ENCODE peak calls at places on chromosome 10, in four cellular contexts. E, H, V and K are unnamed samples.

GRCh38 chr10:28533571-28534304 is 820 bp downstream of the WAC start:
- DNase-seq in E (peak; percentile 77), H (peak; percentile 75), V (peak; percentile 89), K (peak; percentile 90)

GRCh38 chr10:61283066-61283465 is 170.1 kb downstream of the TMEM26 start:
- DNase-seq in E (no peak), H (no peak), V (no peak), K (no peak)

GRCh38 chr10:68870545-68871104 is 30.5 kb upstream of the DDX50 start:
- DNase-seq in E (no peak), H (no peak), V (no peak), K (no peak)

GRCh38 chr10:49243610-49244283 is 55.2 kb upstream of the C10orf71 start:
- DNase-seq in E (no peak), H (no peak), V (no peak), K (no peak)

GRCh38 chr10:30294506-30295280 is 54.4 kb downstream of the MTPAP start:
- DNase-seq in E (no peak), H (no peak), V (no peak), K (no peak)

GRCh38 chr10:92997620-92998019 is 63.0 kb upstream of the CYP26C1 start:
- DNase-seq in E (no peak), H (no peak), V (no peak), K (no peak)

GRCh38 chr10:89214766-89215165 is 7.6 kb upstream of the CH25H start:
- DNase-seq in E (no peak), H (no peak), V (no peak), K (no peak)

GRCh38 chr10:43598447-43598846 is 7.8 kb upstream of the ZNF485 start:
- DNase-seq in E (no peak), H (no peak), V (no peak), K (peak; percentile 79)

GRCh38 chr10:122185643-122186042 is 85.5 kb upstream of the BTBD16 start:
- DNase-seq in E (no peak), H (no peak), V (no peak), K (no peak)

GRCh38 chr10:10294801-10295515 is 722.7 kb upstream of the CELF2 start:
- DNase-seq in E (no peak), H (no peak), V (no peak), K (no peak)

GRCh38 chr10:24930427-24930826 is 22.0 kb downstream of the PRTFDC1 start:
- DNase-seq in E (no peak), H (no peak), V (no peak), K (no peak)

GRCh38 chr10:58998924-58999713 is 177.3 kb upstream of the PHYHIPL start:
- DNase-seq in E (peak; percentile 57), H (no peak), V (peak; percentile 80), K (peak; percentile 76)

GRCh38 chr10:12922117-12922900 is 79.2 kb downstream of the CCDC3 start:
- DNase-seq in E (no peak), H (no peak), V (peak; percentile 13), K (no peak)

GRCh38 chr10:113038183-113038582 is 88.1 kb downstream of the TCF7L2 start:
- DNase-seq in E (no peak), H (no peak), V (no peak), K (peak; percentile 4)

GRCh38 chr10:97574374-97575100 is 2.0 kb downstream of the ANKRD2 start:
- DNase-seq in E (no peak), H (peak; percentile 73), V (peak; percentile 67), K (no peak)

GRCh38 chr10:107409517-107409916 is 245.0 kb upstream of the SORCS1 start:
- DNase-seq in E (no peak), H (no peak), V (no peak), K (no peak)

GRCh38 chr10:7335977-7336376 is 74.9 kb downstream of the SFMBT2 start:
- DNase-seq in E (no peak), H (no peak), V (no peak), K (no peak)

GRCh38 chr10:79179404-79180309 is 110.9 kb downstream of the ZMIZ1 start:
- DNase-seq in E (peak; percentile 46), H (no peak), V (no peak), K (no peak)

GRCh38 chr10:30583778-30584415 is 45.7 kb downstream of the LYZL2 start:
- DNase-seq in E (peak; percentile 54), H (peak; percentile 71), V (peak; percentile 73), K (peak; percentile 86)

GRCh38 chr10:112963835-112964234 is 13.8 kb downstream of the TCF7L2 start:
- DNase-seq in E (no peak), H (no peak), V (no peak), K (peak; percentile 54)

GRCh38 chr10:13268841-13269240 is 31.0 kb downstream of the PHYH start:
- DNase-seq in E (no peak), H (no peak), V (no peak), K (no peak)

GRCh38 chr10:47037654-47038425 is 126.6 kb downstream of the PTPN20 start:
- DNase-seq in E (no peak), H (peak; percentile 10), V (no peak), K (peak; percentile 41)

GRCh38 chr10:88082806-88083596 is 219.6 kb downstream of the PTEN start:
- DNase-seq in E (no peak), H (no peak), V (no peak), K (no peak)

GRCh38 chr10:106991084-106991483 is 173.4 kb downstream of the SORCS1 start:
- DNase-seq in E (no peak), H (no peak), V (no peak), K (no peak)

GRCh38 chr10:59563506-59563905 is 146.1 kb downstream of the SLC16A9 start:
- DNase-seq in E (no peak), H (no peak), V (no peak), K (no peak)

GRCh38 chr10:48417374-48417773 is 110.9 kb downstream of the MAPK8 start:
- DNase-seq in E (no peak), H (no peak), V (no peak), K (no peak)

GRCh38 chr10:100917071-100917470 is 4.3 kb downstream of the SLF2 start:
- DNase-seq in E (no peak), H (no peak), V (no peak), K (no peak)

GRCh38 chr10:88525371-88526079 is 57.6 kb downstream of the RNLS start:
- DNase-seq in E (no peak), H (peak; percentile 36), V (no peak), K (no peak)

GRCh38 chr10:75390178-75390577 is 11.4 kb downstream of the ZNF503 start:
- DNase-seq in E (no peak), H (no peak), V (no peak), K (no peak)

GRCh38 chr10:27741173-27742091 is 4.2 kb downstream of the MKX start:
- DNase-seq in E (peak; percentile 55), H (peak; percentile 38), V (peak; percentile 49), K (peak; percentile 65)

GRCh38 chr10:52597189-52597863 is 175.3 kb downstream of the MBL2 start:
- DNase-seq in E (no peak), H (no peak), V (no peak), K (no peak)

GRCh38 chr10:57983226-57983870 is 284.3 kb downstream of the IPMK start:
- DNase-seq in E (no peak), H (no peak), V (no peak), K (no peak)

GRCh38 chr10:14588084-14588937 is 186.4 kb downstream of the FAM107B start:
- DNase-seq in E (no peak), H (no peak), V (no peak), K (no peak)

GRCh38 chr10:32954080-32954479 is 4.0 kb downstream of the ITGB1 start:
- DNase-seq in E (no peak), H (no peak), V (no peak), K (no peak)

GRCh38 chr10:32954545-32955298 is 3.3 kb downstream of the ITGB1 start:
- DNase-seq in E (no peak), H (no peak), V (no peak), K (no peak)

GRCh38 chr10:32956365-32957197 is 1.4 kb downstream of the ITGB1 start:
- DNase-seq in E (no peak), H (no peak), V (no peak), K (no peak)

GRCh38 chr10:32955790-32956189 is 2.2 kb downstream of the ITGB1 start:
- DNase-seq in E (no peak), H (no peak), V (no peak), K (no peak)

DNA sequence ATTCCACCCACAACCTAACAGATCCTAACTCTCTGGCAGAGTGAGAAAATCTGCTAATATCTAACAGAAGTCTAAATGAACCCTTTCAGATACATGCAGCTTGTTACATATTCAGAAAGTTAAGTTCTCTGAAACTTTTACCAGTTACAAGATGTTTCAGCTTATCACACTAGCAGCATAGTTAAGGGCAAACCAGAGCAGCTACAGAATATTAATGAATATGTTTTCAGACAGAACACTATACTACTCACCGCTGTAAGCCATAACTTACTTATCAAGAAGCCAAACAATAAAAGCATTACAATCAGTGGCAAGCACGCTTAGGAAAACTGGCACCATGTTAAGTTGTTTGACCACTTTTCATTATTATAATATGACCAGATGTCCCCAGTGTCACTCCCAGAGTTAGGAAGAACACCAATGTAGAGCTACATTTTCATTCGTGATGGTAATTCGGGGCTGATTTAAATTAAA is 2.7 kb downstream of the ITGB1 start:
- DNase-seq in E (no peak), H (no peak), V (no peak), K (no peak)
- H3K27ac ChIP-seq in E (no peak overlapping the region), H (peak overlapping the region; percentile 97), V (no peak overlapping the region), K (peak overlapping the region; percentile 99)

GRCh38 chr10:4271193-4271592 is 486.2 kb upstream of the KLF6 start:
- DNase-seq in E (no peak), H (no peak), V (no peak), K (no peak)

GRCh38 chr10:4267084-4267774 is 482.2 kb upstream of the KLF6 start:
- DNase-seq in E (no peak), H (no peak), V (no peak), K (no peak)

GRCh38 chr10:4265964-4266363 is 481.0 kb upstream of the KLF6 start:
- DNase-seq in E (no peak), H (no peak), V (no peak), K (no peak)

GRCh38 chr10:4266387-4267083 is 481.5 kb upstream of the KLF6 start:
- DNase-seq in E (no peak), H (no peak), V (no peak), K (no peak)

GRCh38 chr10:4270116-4270515 is 485.1 kb upstream of the KLF6 start:
- DNase-seq in E (no peak), H (no peak), V (no peak), K (no peak)
- H3K27ac ChIP-seq in E (no peak overlapping the region), H (no peak overlapping the region), V (no peak overlapping the region), K (no peak overlapping the region)

DNA sequence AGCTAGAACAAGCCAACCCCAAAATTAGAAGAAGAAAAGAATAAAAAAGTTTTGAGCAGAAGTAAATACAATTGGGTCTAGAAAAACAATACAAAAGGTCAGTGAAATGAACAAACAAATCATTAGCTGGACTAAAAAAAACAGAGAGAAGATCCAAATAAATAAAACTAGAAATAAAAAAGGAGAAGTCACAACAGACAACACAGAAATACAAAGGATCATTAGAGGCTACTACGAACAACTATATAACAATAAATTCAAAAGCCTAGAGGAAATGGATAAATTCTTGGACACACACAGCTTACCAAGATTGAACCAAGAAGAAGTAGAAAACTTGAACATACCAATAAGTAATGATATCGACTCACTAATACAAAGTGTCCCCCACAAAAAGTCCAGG is 13.4 kb upstream of the ADRA2A start:
- DNase-seq in E (no peak), H (no peak), V (no peak), K (no peak)
- H3K27ac ChIP-seq in E (no peak overlapping the region), H (no peak overlapping the region), V (no peak overlapping the region), K (no peak overlapping the region)

DNA sequence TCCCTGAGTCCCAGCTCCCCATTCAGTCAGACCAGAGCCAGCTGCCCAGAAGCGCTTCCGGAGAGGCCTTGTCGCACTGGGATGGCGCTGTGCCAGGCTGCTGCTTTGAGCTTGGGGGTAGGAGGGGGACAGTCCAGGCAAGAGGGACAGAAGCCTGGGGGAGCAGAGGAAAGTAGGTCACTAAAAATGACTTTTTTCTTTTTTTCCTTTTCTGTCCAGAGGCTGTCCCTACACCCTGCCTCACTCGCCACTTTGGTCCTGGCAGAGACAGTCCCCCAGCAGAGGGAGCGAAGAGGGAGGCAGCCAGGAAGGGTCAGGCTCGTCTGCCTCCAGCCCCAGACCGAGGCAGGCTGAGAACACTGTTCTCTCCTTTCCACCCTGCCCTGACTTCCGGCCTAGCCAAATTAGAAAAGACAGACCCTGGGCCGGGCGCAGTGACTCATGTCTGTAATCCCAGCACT is 15.8 kb upstream of the TRIM8 start:
- DNase-seq in E (no peak), H (no peak), V (peak; percentile 94), K (peak; percentile 88)
- H3K27ac ChIP-seq in E (peak overlapping the region; percentile 84), H (peak overlapping the region; percentile 89), V (peak overlapping the region; percentile 82), K (peak overlapping the region; percentile 91)